ENCODE peak calls at places on chromosome 2, in eight cellular contexts. L is colonic mucosa, Y is mammary epithelial cell, Q is A549, B is esophagus squamous epithelium, A is sigmoid colon, P is spleen, M is dorsolateral prefrontal cortex. E is an unnamed sample.

GRCh38 chr2:241225983-241226382 is 37.5 kb downstream of the ANO7 start:
- DNase-seq in B (no peak), P (no peak), Q (no peak), L (no peak), Y (no peak), A (no peak), M (peak), E (peak)

GRCh38 chr2:187985923-187986322 is 305.8 kb upstream of the GULP1 start:
- DNase-seq in M (no peak), L (no peak), A (no peak), P (no peak), Y (peak), B (no peak), Q (no peak), E (no peak)

GRCh38 chr2:197705912-197706838 is 1.0 kb downstream of the MARS2 start:
- DNase-seq in M (no peak), A (no peak), L (peak), Q (no peak), Y (no peak), P (peak), B (no peak), E (peak)

GRCh38 chr2:101597347-101597944 is 100.1 kb upstream of the MAP4K4 start:
- DNase-seq in P (no peak), M (no peak), Q (no peak), B (no peak), L (no peak), A (no peak), Y (no peak), E (no peak)

GRCh38 chr2:95026471-95027368 is 1.2 kb downstream of the MAL start:
- DNase-seq in P (no peak), A (no peak), Q (no peak), M (no peak), Y (no peak), B (no peak), L (no peak), E (peak)

GRCh38 chr2:223530811-223531210 is 71.3 kb downstream of the SCG2 start:
- DNase-seq in Q (no peak), P (no peak), Y (no peak), A (no peak), M (no peak), B (no peak), L (no peak), E (no peak)

GRCh38 chr2:71605781-71606241 is 152.4 kb downstream of the DYSF start:
- DNase-seq in M (peak), Q (no peak), P (peak), A (peak), L (no peak), B (no peak), Y (no peak), E (peak)

GRCh38 chr2:95260028-95261023 is 13.9 kb upstream of the PROM2 start:
- DNase-seq in B (no peak), M (peak), Y (peak), L (no peak), P (peak), A (no peak), Q (no peak), E (peak)

GRCh38 chr2:111175615-111176014 is 54.9 kb downstream of the BCL2L11 start:
- DNase-seq in M (no peak), B (no peak), Y (no peak), Q (no peak), P (peak), A (no peak), L (no peak), E (no peak)

GRCh38 chr2:8009010-8009597 is 672.8 kb upstream of the ID2 start:
- DNase-seq in B (no peak), M (no peak), P (no peak), L (no peak), Q (no peak), Y (peak), A (no peak), E (no peak)

GRCh38 chr2:31337197-31337596 is 77.3 kb downstream of the XDH start:
- DNase-seq in P (no peak), B (no peak), Q (no peak), A (no peak), L (no peak), Y (no peak), M (no peak), E (no peak)

GRCh38 chr2:23595601-23596251 is 210.7 kb downstream of the KLHL29 start:
- DNase-seq in Y (peak), A (peak), P (peak), Q (no peak), B (no peak), L (no peak), M (peak), E (peak)

GRCh38 chr2:240895656-240896388 is at the start of gene MAB21L4:
- DNase-seq in L (no peak), P (no peak), Y (peak), B (no peak), A (no peak), M (no peak), Q (no peak), E (no peak)

GRCh38 chr2:42098571-42099430 is 51.0 kb downstream of the PKDCC start:
- DNase-seq in P (peak), L (no peak), Y (no peak), B (no peak), M (no peak), Q (no peak), A (no peak), E (peak)

GRCh38 chr2:30826481-30826880 is 19.2 kb upstream of the CAPN13 start:
- DNase-seq in Q (no peak), Y (no peak), B (no peak), P (no peak), L (no peak), M (no peak), A (no peak), E (no peak)

GRCh38 chr2:173122936-173123335 is 47.3 kb downstream of the MAP3K20 start:
- DNase-seq in Y (no peak), Q (no peak), M (no peak), B (no peak), P (no peak), L (no peak), A (no peak), E (no peak)

GRCh38 chr2:206693399-206694137 is 24.6 kb downstream of the DYTN start:
- DNase-seq in L (peak), P (no peak), Y (peak), Q (peak), M (no peak), A (no peak), B (no peak), E (no peak)

GRCh38 chr2:101999122-101999789 is 7.5 kb downstream of the IL1R2 start:
- DNase-seq in B (no peak), Y (peak), Q (peak), P (no peak), L (peak), A (no peak), M (no peak), E (no peak)

GRCh38 chr2:97966545-97967215 is 29.1 kb downstream of the TMEM131 start:
- DNase-seq in M (no peak), L (peak), B (no peak), Q (no peak), P (no peak), A (no peak), Y (peak), E (no peak)

GRCh38 chr2:190069936-190070696 is 7.6 kb upstream of the MSTN start:
- DNase-seq in A (no peak), Q (peak), Y (peak), M (no peak), P (no peak), B (no peak), L (peak), E (no peak)

GRCh38 chr2:216082388-216082733 is 642 bp downstream of the TMEM169 start:
- DNase-seq in Y (no peak), Q (peak), L (no peak), M (no peak), A (no peak), P (no peak), B (no peak), E (no peak)

GRCh38 chr2:233818639-233819621 is 35.4 kb downstream of the HJURP start:
- DNase-seq in A (peak), P (peak), M (peak), Y (no peak), Q (no peak), B (no peak), L (no peak), E (peak)

GRCh38 chr2:139867601-139868226 is 1087.5 kb upstream of the NXPH2 start:
- DNase-seq in L (no peak), Q (no peak), B (no peak), P (no peak), Y (no peak), A (no peak), M (no peak), E (no peak)

GRCh38 chr2:165793779-165794519 is at the start of gene GALNT3:
- DNase-seq in P (peak), M (peak), Y (peak), L (peak), Q (no peak), B (peak), A (peak), E (peak)

GRCh38 chr2:204255469-204255868 is 289.8 kb upstream of the PARD3B start:
- DNase-seq in Q (no peak), A (no peak), L (no peak), M (no peak), Y (no peak), B (no peak), P (no peak), E (no peak)

GRCh38 chr2:8090748-8091700 is 590.8 kb upstream of the ID2 start:
- DNase-seq in P (peak), B (peak), L (no peak), A (peak), M (no peak), Q (peak), Y (peak), E (no peak)

GRCh38 chr2:215624423-215624829 is 188.6 kb upstream of the FN1 start:
- DNase-seq in B (no peak), M (no peak), Q (no peak), P (no peak), Y (peak), A (peak), L (no peak), E (no peak)

DNA sequence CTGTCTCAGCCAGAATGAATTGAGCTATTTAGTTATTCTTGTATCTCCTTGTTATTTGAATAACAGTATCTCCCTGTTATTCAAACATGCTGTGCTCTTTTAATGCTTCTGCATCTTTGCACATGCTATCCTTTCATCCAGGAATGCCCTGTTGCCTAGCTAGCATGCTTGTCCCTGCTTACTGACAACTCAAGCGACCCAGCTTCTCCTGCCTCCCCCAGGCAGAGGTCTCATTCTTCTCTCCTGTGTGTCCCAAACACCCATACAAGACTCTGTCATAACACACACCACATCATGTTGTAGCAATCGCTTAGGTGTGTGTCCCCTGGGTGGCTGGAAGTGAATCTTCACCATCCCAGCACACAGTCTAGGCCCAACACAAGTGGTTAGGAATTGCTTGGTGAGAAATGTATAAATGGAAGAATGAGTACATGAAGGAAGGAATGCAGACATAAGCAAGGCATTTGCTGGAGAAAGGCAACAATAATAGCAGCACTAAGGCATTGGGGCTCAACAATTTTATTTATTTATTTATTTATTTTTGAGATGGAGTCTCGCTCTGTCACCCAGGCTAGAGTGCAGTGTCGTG is 144.2 kb downstream of the DDX1 start:
- DNase-seq in M (no peak), L (no peak), Y (no peak), Q (no peak), P (no peak), B (no peak), A (no peak), E (no peak)
- H3K27ac ChIP-seq in M (no peak), L (no peak), Y (no peak), Q (no peak), P (no peak), B (no peak), A (no peak), E (no peak)

GRCh38 chr2:11234309-11234708 is 79.0 kb downstream of the SLC66A3 start:
- DNase-seq in L (no peak), A (no peak), P (no peak), B (no peak), Y (no peak), Q (no peak), M (no peak), E (no peak)
- TF ChIP-seq CTCF in L (peak), A (peak), P (peak), B (peak), Y (peak), Q (peak), M (peak), E (peak)

GRCh38 chr2:9965119-9965822 is 13.8 kb downstream of the GRHL1 start:
- DNase-seq in B (no peak), Y (no peak), A (no peak), P (no peak), L (no peak), Q (no peak), M (no peak), E (no peak)

GRCh38 chr2:9967053-9967775 is 15.7 kb downstream of the GRHL1 start:
- DNase-seq in M (no peak), Y (no peak), P (no peak), Q (no peak), A (no peak), L (no peak), B (no peak), E (no peak)

GRCh38 chr2:9968940-9969497 is 17.5 kb downstream of the GRHL1 start:
- DNase-seq in Q (no peak), P (no peak), Y (no peak), B (no peak), L (no peak), M (no peak), A (no peak), E (no peak)

GRCh38 chr2:9964334-9964980 is 13.0 kb downstream of the GRHL1 start:
- DNase-seq in M (no peak), P (no peak), A (no peak), Q (no peak), L (no peak), Y (no peak), B (no peak), E (no peak)

DNA sequence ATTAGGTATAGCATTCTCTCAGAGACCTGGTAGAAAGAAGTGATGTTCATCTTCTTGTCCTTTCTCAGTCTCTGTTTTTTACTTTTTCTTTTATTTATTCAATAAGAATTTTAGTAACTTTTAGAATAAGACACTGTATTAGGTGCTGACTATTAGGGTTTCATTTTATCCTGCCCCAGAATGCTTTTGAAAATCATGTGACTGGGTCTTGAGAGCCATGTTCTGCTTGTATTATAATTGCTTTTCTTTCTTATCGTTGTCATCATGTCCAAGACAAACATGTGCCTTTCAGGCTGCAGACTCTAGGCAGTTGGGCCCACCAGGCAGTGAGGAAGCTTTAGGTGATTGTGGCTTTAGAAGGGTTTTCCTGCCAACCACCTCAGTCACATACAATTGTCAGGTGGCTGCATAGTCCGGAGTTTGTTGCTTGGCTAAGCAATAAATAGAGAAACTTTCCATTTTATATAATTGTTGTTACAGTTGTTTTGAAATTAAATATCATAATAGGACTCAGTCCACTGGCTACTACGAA is 15.1 kb downstream of the GRHL1 start:
- DNase-seq in B (no peak), Y (no peak), L (no peak), M (no peak), Q (no peak), P (no peak), A (no peak), E (no peak)
- H3K27ac ChIP-seq in B (peak), Y (no peak), L (no peak), M (no peak), Q (no peak), P (no peak), A (no peak), E (no peak)

DNA sequence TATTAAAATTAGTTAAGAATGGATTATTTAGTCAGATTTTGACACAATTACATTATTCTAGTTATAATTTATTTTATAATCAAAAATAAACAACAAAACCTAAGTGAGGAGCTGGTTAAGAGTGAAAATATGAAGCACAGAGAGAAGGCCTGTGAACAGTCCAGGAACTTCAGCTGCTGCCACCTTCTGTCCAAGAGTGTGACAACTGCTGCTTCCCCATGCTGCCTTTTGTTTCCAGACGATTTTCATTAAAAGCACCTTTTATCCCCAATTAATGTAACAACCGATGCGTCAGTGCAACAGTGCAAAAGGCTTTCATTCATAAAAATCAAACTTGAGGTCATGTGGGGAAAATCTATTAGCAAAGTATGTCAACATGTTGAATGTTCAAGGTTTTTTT is 363.6 kb downstream of the CTNNA2 start:
- DNase-seq in Q (no peak), L (no peak), B (no peak), Y (no peak), P (no peak), A (no peak), M (no peak), E (no peak)
- TF ChIP-seq CTCF in Q (peak), L (no peak), B (no peak), Y (no peak), P (no peak), A (no peak), M (peak), E (no peak)

GRCh38 chr2:113216891-113217454 is 43.2 kb downstream of the PSD4 start:
- DNase-seq in Y (no peak), L (no peak), M (no peak), P (no peak), Q (no peak), B (no peak), A (no peak), E (peak)
- H3K27ac ChIP-seq in Y (no peak), L (no peak), M (peak), P (no peak), Q (peak), B (peak), A (peak), E (peak)

GRCh38 chr2:232333361-232334135 is 45.0 kb upstream of the ALPP start:
- DNase-seq in A (peak), L (no peak), Q (peak), Y (peak), M (peak), B (no peak), P (peak), E (peak)
- TF ChIP-seq CTCF in A (no peak), L (peak), Q (peak), Y (peak), M (no peak), B (peak), P (peak), E (no peak)

GRCh38 chr2:100291152-100291970 is 30.9 kb downstream of the LONRF2 start:
- DNase-seq in A (peak), B (no peak), P (no peak), M (peak), Q (peak), L (no peak), Y (peak), E (no peak)

GRCh38 chr2:100289020-100289419 is 33.3 kb downstream of the LONRF2 start:
- DNase-seq in L (no peak), M (no peak), P (no peak), Q (no peak), B (no peak), Y (no peak), A (no peak), E (no peak)

GRCh38 chr2:100292022-100292580 is 30.2 kb downstream of the LONRF2 start:
- DNase-seq in M (no peak), L (no peak), A (peak), Q (peak), Y (peak), P (no peak), B (no peak), E (no peak)

GRCh38 chr2:100293341-100294161 is 28.8 kb downstream of the LONRF2 start:
- DNase-seq in M (no peak), A (no peak), Q (no peak), L (no peak), P (no peak), B (no peak), Y (no peak), E (no peak)

GRCh38 chr2:100290718-100291151 is 31.6 kb downstream of the LONRF2 start:
- DNase-seq in A (no peak), Y (no peak), B (no peak), L (no peak), M (no peak), P (no peak), Q (no peak), E (no peak)
- H3K27ac ChIP-seq in A (peak), Y (no peak), B (no peak), L (no peak), M (peak), P (no peak), Q (peak), E (no peak)